ENCODE peak calls at places on chromosomes 5 and 9, in ten cellular contexts. One of them, this sample, is unnamed.

GRCh38 chr5:180592176-180592575 is 877 bp upstream of the SCGB3A1 start:
- DNase-seq in brain microvascular endothelial cell: no peak
- DNase-seq in CD8-positive, alpha-beta memory T cell: no peak
- DNase-seq in PC-3: no peak
- DNase-seq in WERI-Rb-1: no peak
- DNase-seq in Panc1: no peak
- DNase-seq in choroid plexus epithelial cell: no peak
- DNase-seq in iPS DF 6.9: no peak
- DNase-seq in GM23248: no peak
- DNase-seq in mammary epithelial cell: no peak
- DNase-seq in this sample: no peak

GRCh38 chr9:120942186-120943001 is 15.8 kb upstream of the TRAF1 start:
- DNase-seq in Panc1: no peak
- DNase-seq in choroid plexus epithelial cell: no peak
- DNase-seq in brain microvascular endothelial cell: no peak
- DNase-seq in WERI-Rb-1: no peak
- DNase-seq in PC-3: peak; percentile 83
- DNase-seq in CD8-positive, alpha-beta memory T cell: no peak
- DNase-seq in iPS DF 6.9: no peak
- DNase-seq in mammary epithelial cell: no peak
- DNase-seq in GM23248: peak; percentile 4
- DNase-seq in this sample: no peak

GRCh38 chr5:162248107-162248713 is 180.6 kb downstream of the GABRG2 start:
- DNase-seq in Panc1: no peak
- DNase-seq in CD8-positive, alpha-beta memory T cell: no peak
- DNase-seq in iPS DF 6.9: peak; percentile 52
- DNase-seq in mammary epithelial cell: no peak
- DNase-seq in brain microvascular endothelial cell: no peak
- DNase-seq in PC-3: peak; percentile 33
- DNase-seq in GM23248: no peak
- DNase-seq in choroid plexus epithelial cell: no peak
- DNase-seq in WERI-Rb-1: peak; percentile 52
- DNase-seq in this sample: peak; percentile 6

GRCh38 chr5:111530298-111530740 is 18.0 kb upstream of the STARD4 start:
- DNase-seq in iPS DF 6.9: no peak
- DNase-seq in CD8-positive, alpha-beta memory T cell: peak; percentile 67
- DNase-seq in WERI-Rb-1: no peak
- DNase-seq in choroid plexus epithelial cell: peak; percentile 96
- DNase-seq in PC-3: peak; percentile 22
- DNase-seq in GM23248: peak; percentile 54
- DNase-seq in mammary epithelial cell: peak; percentile 40
- DNase-seq in brain microvascular endothelial cell: peak; percentile 98
- DNase-seq in Panc1: no peak
- DNase-seq in this sample: peak; percentile 46

GRCh38 chr5:159782197-159782994 is 133.9 kb upstream of the ADRA1B start:
- DNase-seq in Panc1: no peak
- DNase-seq in GM23248: no peak
- DNase-seq in mammary epithelial cell: no peak
- DNase-seq in iPS DF 6.9: no peak
- DNase-seq in choroid plexus epithelial cell: no peak
- DNase-seq in WERI-Rb-1: no peak
- DNase-seq in PC-3: no peak
- DNase-seq in CD8-positive, alpha-beta memory T cell: no peak
- DNase-seq in brain microvascular endothelial cell: no peak
- DNase-seq in this sample: no peak

GRCh38 chr5:160071521-160072299 is 47.5 kb downstream of the PWWP2A start:
- DNase-seq in GM23248: no peak
- DNase-seq in PC-3: no peak
- DNase-seq in iPS DF 6.9: no peak
- DNase-seq in Panc1: no peak
- DNase-seq in choroid plexus epithelial cell: no peak
- DNase-seq in WERI-Rb-1: peak; percentile 53
- DNase-seq in brain microvascular endothelial cell: no peak
- DNase-seq in CD8-positive, alpha-beta memory T cell: no peak
- DNase-seq in mammary epithelial cell: no peak
- DNase-seq in this sample: no peak

GRCh38 chr5:151125421-151125820 is 32.2 kb downstream of the ANXA6 start:
- DNase-seq in iPS DF 6.9: no peak
- DNase-seq in brain microvascular endothelial cell: no peak
- DNase-seq in PC-3: no peak
- DNase-seq in mammary epithelial cell: no peak
- DNase-seq in Panc1: no peak
- DNase-seq in choroid plexus epithelial cell: no peak
- DNase-seq in CD8-positive, alpha-beta memory T cell: no peak
- DNase-seq in GM23248: no peak
- DNase-seq in WERI-Rb-1: no peak
- DNase-seq in this sample: no peak

GRCh38 chr9:95477885-95478790 is 38.6 kb downstream of the PTCH1 start:
- DNase-seq in CD8-positive, alpha-beta memory T cell: no peak
- DNase-seq in PC-3: no peak
- DNase-seq in GM23248: no peak
- DNase-seq in Panc1: no peak
- DNase-seq in iPS DF 6.9: no peak
- DNase-seq in choroid plexus epithelial cell: no peak
- DNase-seq in WERI-Rb-1: no peak
- DNase-seq in brain microvascular endothelial cell: no peak
- DNase-seq in mammary epithelial cell: no peak
- DNase-seq in this sample: no peak

GRCh38 chr5:54013556-54014157 is 296.7 kb downstream of the ARL15 start:
- DNase-seq in PC-3: peak; percentile 60
- DNase-seq in Panc1: no peak
- DNase-seq in WERI-Rb-1: no peak
- DNase-seq in CD8-positive, alpha-beta memory T cell: no peak
- DNase-seq in choroid plexus epithelial cell: peak; percentile 94
- DNase-seq in brain microvascular endothelial cell: peak; percentile 87
- DNase-seq in GM23248: peak; percentile 95
- DNase-seq in mammary epithelial cell: peak; percentile 88
- DNase-seq in iPS DF 6.9: no peak
- DNase-seq in this sample: no peak

GRCh38 chr5:167653645-167654106 is 637.8 kb upstream of the WWC1 start:
- DNase-seq in Panc1: peak; percentile 53
- DNase-seq in brain microvascular endothelial cell: peak; percentile 43
- DNase-seq in WERI-Rb-1: no peak
- DNase-seq in choroid plexus epithelial cell: peak; percentile 49
- DNase-seq in PC-3: peak; percentile 80
- DNase-seq in iPS DF 6.9: no peak
- DNase-seq in GM23248: peak; percentile 57
- DNase-seq in mammary epithelial cell: peak; percentile 58
- DNase-seq in CD8-positive, alpha-beta memory T cell: no peak
- DNase-seq in this sample: no peak

DNA sequence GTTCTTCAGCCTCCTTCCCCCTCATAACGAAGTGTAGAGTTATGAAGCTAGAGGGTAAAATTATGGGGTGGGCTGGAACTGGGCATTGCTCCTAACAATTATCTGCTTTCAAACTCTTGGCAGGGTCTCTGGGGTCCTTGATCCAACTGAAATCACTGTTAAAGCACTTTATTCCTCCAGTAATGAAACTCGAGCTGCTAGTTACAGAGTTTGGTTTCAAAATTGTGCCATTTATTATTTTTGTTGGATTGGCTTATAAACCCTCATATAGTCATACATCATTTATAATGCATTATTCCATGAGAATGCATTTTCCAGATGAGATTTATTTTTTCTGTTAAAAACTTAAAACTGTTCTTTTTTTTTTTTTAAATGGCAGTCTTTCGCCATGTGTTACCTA is 158.5 kb downstream of the RGS3 start:
- DNase-seq in mammary epithelial cell: no peak
- DNase-seq in GM23248: no peak
- DNase-seq in choroid plexus epithelial cell: no peak
- DNase-seq in CD8-positive, alpha-beta memory T cell: no peak
- DNase-seq in iPS DF 6.9: no peak
- DNase-seq in WERI-Rb-1: no peak
- DNase-seq in brain microvascular endothelial cell: no peak
- DNase-seq in Panc1: no peak
- DNase-seq in PC-3: no peak
- DNase-seq in this sample: no peak
- H3K4me3 ChIP-seq in mammary epithelial cell: no peak overlapping the region
- H3K4me3 ChIP-seq in GM23248: no peak overlapping the region
- H3K4me3 ChIP-seq in choroid plexus epithelial cell: no peak overlapping the region
- H3K4me3 ChIP-seq in CD8-positive, alpha-beta memory T cell: no peak overlapping the region
- H3K4me3 ChIP-seq in iPS DF 6.9: no peak overlapping the region
- H3K4me3 ChIP-seq in WERI-Rb-1: no peak overlapping the region
- H3K4me3 ChIP-seq in brain microvascular endothelial cell: no peak overlapping the region
- H3K4me3 ChIP-seq in Panc1: no peak overlapping the region
- H3K4me3 ChIP-seq in PC-3: no peak overlapping the region
- H3K4me3 ChIP-seq in this sample: no peak overlapping the region

GRCh38 chr5:39427633-39428032 is 2.9 kb upstream of the DAB2 start:
- DNase-seq in iPS DF 6.9: no peak
- DNase-seq in choroid plexus epithelial cell: no peak
- DNase-seq in WERI-Rb-1: no peak
- DNase-seq in CD8-positive, alpha-beta memory T cell: no peak
- DNase-seq in PC-3: no peak
- DNase-seq in Panc1: no peak
- DNase-seq in mammary epithelial cell: no peak
- DNase-seq in brain microvascular endothelial cell: no peak
- DNase-seq in GM23248: no peak
- DNase-seq in this sample: no peak

GRCh38 chr5:39424751-39425524 is at the start of gene DAB2:
- DNase-seq in CD8-positive, alpha-beta memory T cell: peak; percentile 22
- DNase-seq in iPS DF 6.9: peak; percentile 67
- DNase-seq in PC-3: peak; percentile 94
- DNase-seq in mammary epithelial cell: peak; percentile 86
- DNase-seq in choroid plexus epithelial cell: peak; percentile 97
- DNase-seq in WERI-Rb-1: no peak
- DNase-seq in Panc1: no peak
- DNase-seq in brain microvascular endothelial cell: peak; percentile 92
- DNase-seq in GM23248: peak; percentile 97
- DNase-seq in this sample: peak; percentile 48

GRCh38 chr5:39426136-39426535 is 1.4 kb upstream of the DAB2 start:
- DNase-seq in PC-3: no peak
- DNase-seq in GM23248: peak; percentile 39
- DNase-seq in Panc1: no peak
- DNase-seq in brain microvascular endothelial cell: no peak
- DNase-seq in WERI-Rb-1: no peak
- DNase-seq in CD8-positive, alpha-beta memory T cell: no peak
- DNase-seq in choroid plexus epithelial cell: no peak
- DNase-seq in iPS DF 6.9: no peak
- DNase-seq in mammary epithelial cell: no peak
- DNase-seq in this sample: no peak

GRCh38 chr5:39428639-39429038 is 3.9 kb upstream of the DAB2 start:
- DNase-seq in Panc1: no peak
- DNase-seq in iPS DF 6.9: no peak
- DNase-seq in CD8-positive, alpha-beta memory T cell: no peak
- DNase-seq in mammary epithelial cell: no peak
- DNase-seq in GM23248: no peak
- DNase-seq in choroid plexus epithelial cell: no peak
- DNase-seq in WERI-Rb-1: no peak
- DNase-seq in PC-3: peak; percentile 30
- DNase-seq in brain microvascular endothelial cell: no peak
- DNase-seq in this sample: no peak

DNA sequence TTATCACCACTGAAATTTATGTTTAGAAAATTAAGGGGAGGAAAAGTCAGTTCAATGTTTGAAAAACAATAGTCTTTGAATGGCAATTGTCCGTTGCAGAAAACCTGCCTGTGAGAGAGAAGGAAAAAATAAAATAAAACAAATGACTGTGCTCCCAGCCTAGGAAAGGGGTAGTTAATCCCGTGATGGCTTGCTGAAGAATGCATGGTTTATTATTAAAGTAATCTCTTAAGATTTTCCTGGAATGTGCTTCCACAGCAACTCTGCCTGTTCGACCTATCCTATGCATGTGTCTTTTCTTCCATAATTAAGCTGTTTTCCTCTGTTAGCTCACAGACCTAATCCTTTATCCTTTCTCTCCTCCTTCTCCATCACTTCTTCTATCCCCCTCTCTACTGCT is 2.4 kb upstream of the DAB2 start:
- DNase-seq in Panc1: no peak
- DNase-seq in brain microvascular endothelial cell: no peak
- DNase-seq in CD8-positive, alpha-beta memory T cell: no peak
- DNase-seq in mammary epithelial cell: no peak
- DNase-seq in WERI-Rb-1: no peak
- DNase-seq in PC-3: no peak
- DNase-seq in iPS DF 6.9: no peak
- DNase-seq in choroid plexus epithelial cell: peak; percentile 62
- DNase-seq in GM23248: peak; percentile 72
- DNase-seq in this sample: no peak
- H3K4me3 ChIP-seq in Panc1: no peak overlapping the region
- H3K4me3 ChIP-seq in brain microvascular endothelial cell: no peak overlapping the region
- H3K4me3 ChIP-seq in CD8-positive, alpha-beta memory T cell: no peak overlapping the region
- H3K4me3 ChIP-seq in mammary epithelial cell: no peak overlapping the region
- H3K4me3 ChIP-seq in WERI-Rb-1: no peak overlapping the region
- H3K4me3 ChIP-seq in PC-3: no peak overlapping the region
- H3K4me3 ChIP-seq in iPS DF 6.9: no peak overlapping the region
- H3K4me3 ChIP-seq in choroid plexus epithelial cell: no peak overlapping the region
- H3K4me3 ChIP-seq in GM23248: peak overlapping the region; percentile 98
- H3K4me3 ChIP-seq in this sample: no peak overlapping the region

GRCh38 chr9:764105-764524 is 77.4 kb upstream of the DMRT1 start:
- DNase-seq in WERI-Rb-1: peak; percentile 67
- DNase-seq in brain microvascular endothelial cell: peak; percentile 52
- DNase-seq in mammary epithelial cell: peak; percentile 74
- DNase-seq in PC-3: peak; percentile 84
- DNase-seq in choroid plexus epithelial cell: peak; percentile 81
- DNase-seq in CD8-positive, alpha-beta memory T cell: no peak
- DNase-seq in Panc1: peak; percentile 22
- DNase-seq in iPS DF 6.9: peak; percentile 83
- DNase-seq in GM23248: peak; percentile 89
- DNase-seq in this sample: peak; percentile 90
- H3K4me3 ChIP-seq in WERI-Rb-1: no peak overlapping the region
- H3K4me3 ChIP-seq in brain microvascular endothelial cell: no peak overlapping the region
- H3K4me3 ChIP-seq in mammary epithelial cell: no peak overlapping the region
- H3K4me3 ChIP-seq in PC-3: no peak overlapping the region
- H3K4me3 ChIP-seq in choroid plexus epithelial cell: no peak overlapping the region
- H3K4me3 ChIP-seq in CD8-positive, alpha-beta memory T cell: no peak overlapping the region
- H3K4me3 ChIP-seq in Panc1: no peak overlapping the region
- H3K4me3 ChIP-seq in iPS DF 6.9: no peak overlapping the region
- H3K4me3 ChIP-seq in GM23248: peak overlapping the region; percentile 64
- H3K4me3 ChIP-seq in this sample: no peak overlapping the region

DNA sequence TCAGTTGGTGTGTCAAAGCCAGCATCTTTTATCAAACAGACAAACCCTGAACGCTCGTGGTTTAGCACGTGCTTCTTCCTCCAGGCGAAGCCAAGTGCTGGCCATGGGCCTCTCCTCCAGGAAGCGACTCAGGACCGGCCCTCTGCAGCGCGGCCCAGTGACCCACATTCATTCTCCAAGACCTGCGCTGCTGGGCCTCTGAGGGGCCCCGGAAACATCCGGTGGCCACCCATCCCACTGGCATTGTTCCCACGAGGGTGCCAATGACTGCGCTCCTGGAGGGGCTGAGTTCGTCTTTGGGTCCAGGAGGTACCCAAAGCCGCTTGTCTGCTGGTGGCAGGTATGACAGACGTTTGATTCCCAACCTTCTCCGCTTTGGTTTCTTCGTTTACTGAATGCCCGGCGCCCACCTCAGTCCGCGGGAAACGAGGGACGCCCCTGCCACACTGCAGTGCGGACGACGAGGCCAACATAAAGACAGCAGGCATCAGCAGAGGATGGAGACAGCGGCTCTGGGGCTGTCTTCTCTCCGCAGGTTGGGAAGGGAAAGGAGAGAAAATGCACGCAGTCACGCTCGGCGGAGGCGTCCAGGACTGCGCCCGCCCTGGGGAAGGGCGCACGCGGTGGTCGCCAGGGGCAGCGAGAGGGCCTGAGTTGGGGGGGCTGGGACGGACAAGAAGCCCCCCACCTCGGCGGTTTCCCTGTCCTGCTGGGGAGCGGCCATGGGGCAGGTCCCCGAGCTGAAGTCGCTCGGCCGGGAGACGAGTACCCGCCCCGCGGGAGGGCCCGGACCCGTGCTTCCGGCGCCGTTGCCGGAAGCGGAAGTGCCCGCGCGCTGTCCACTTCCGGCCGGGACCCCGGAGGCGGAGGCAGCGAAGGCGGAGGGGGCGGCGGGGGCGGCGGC is at the start of gene EXOC3:
- DNase-seq in CD8-positive, alpha-beta memory T cell: peak; percentile 68
- DNase-seq in iPS DF 6.9: no peak
- DNase-seq in choroid plexus epithelial cell: peak; percentile 60
- DNase-seq in mammary epithelial cell: peak; percentile 65
- DNase-seq in WERI-Rb-1: peak; percentile 74
- DNase-seq in PC-3: peak; percentile 76
- DNase-seq in GM23248: peak; percentile 89
- DNase-seq in Panc1: no peak
- DNase-seq in brain microvascular endothelial cell: peak; percentile 31
- DNase-seq in this sample: peak; percentile 44
- H3K4me3 ChIP-seq in CD8-positive, alpha-beta memory T cell: peak within 1 kb of the TSS; percentile 96
- H3K4me3 ChIP-seq in iPS DF 6.9: peak within 1 kb of the TSS; percentile 88
- H3K4me3 ChIP-seq in choroid plexus epithelial cell: peak within 1 kb of the TSS; percentile 94
- H3K4me3 ChIP-seq in mammary epithelial cell: peak within 1 kb of the TSS; percentile 79
- H3K4me3 ChIP-seq in WERI-Rb-1: peak within 1 kb of the TSS; percentile 92
- H3K4me3 ChIP-seq in PC-3: peak within 1 kb of the TSS; percentile 94
- H3K4me3 ChIP-seq in GM23248: peak within 1 kb of the TSS; percentile 82
- H3K4me3 ChIP-seq in Panc1: peak within 1 kb of the TSS; percentile 99
- H3K4me3 ChIP-seq in brain microvascular endothelial cell: peak within 1 kb of the TSS; percentile 96
- H3K4me3 ChIP-seq in this sample: peak within 1 kb of the TSS; percentile 96

This sample was measured in Jurkat, Clone E6-1.